ENCODE peak calls at places on chromosomes 7 and 10, in four cellular contexts. U is K562, Q is GM12878, H is H1. N is an unnamed sample.
A peak's percentile ranks its signal among the peaks of the same experiment; 100 is the strongest.

GRCh38 chr7:73308074-73308664 is 457 bp downstream of the NSUN5 start:
- DNase-seq in U (no peak), Q (no peak), H (no peak), N (no peak)

GRCh38 chr10:94361161-94361794 is 1.5 kb downstream of the NOC3L start:
- DNase-seq in U (no peak), Q (peak; percentile 16), H (no peak), N (no peak)

GRCh38 chr10:60382946-60383681 is 6.6 kb downstream of the ANK3 start:
- DNase-seq in U (no peak), Q (no peak), H (no peak), N (no peak)

GRCh38 chr10:59648711-59649201 is 60.9 kb downstream of the SLC16A9 start:
- DNase-seq in U (no peak), Q (no peak), H (no peak), N (no peak)

GRCh38 chr7:24828871-24829661 is 71.8 kb upstream of the GSDME start:
- DNase-seq in U (no peak), Q (no peak), H (no peak), N (no peak)

GRCh38 chr10:61478621-61479312 is 25.6 kb upstream of the TMEM26 start:
- DNase-seq in U (no peak), Q (no peak), H (no peak), N (no peak)

GRCh38 chr10:110216240-110216639 is 8.8 kb downstream of the MXI1 start:
- DNase-seq in U (no peak), Q (no peak), H (no peak), N (no peak)

GRCh38 chr10:79088176-79088575 is 19.4 kb downstream of the ZMIZ1 start:
- DNase-seq in U (no peak), Q (no peak), H (no peak), N (no peak)

GRCh38 chr10:71052261-71052660 is 160.1 kb upstream of the UNC5B start:
- DNase-seq in U (no peak), Q (no peak), H (no peak), N (no peak)

GRCh38 chr7:136049117-136049516 is 72.0 kb upstream of the MTPN start:
- DNase-seq in U (no peak), Q (no peak), H (no peak), N (no peak)

GRCh38 chr10:3471927-3472704 is 299.5 kb upstream of the PITRM1 start:
- DNase-seq in U (no peak), Q (no peak), H (no peak), N (no peak)

GRCh38 chr10:51896849-51897248 is 197.5 kb upstream of the CSTF2T start:
- DNase-seq in U (no peak), Q (no peak), H (no peak), N (no peak)

GRCh38 chr7:41103331-41103730 is 599.6 kb downstream of the INHBA start:
- DNase-seq in U (no peak), Q (peak; percentile 46), H (no peak), N (no peak)

GRCh38 chr10:127612-128432 is 7.4 kb upstream of the ZMYND11 start:
- DNase-seq in U (no peak), Q (peak; percentile 65), H (no peak), N (no peak)

GRCh38 chr7:114082567-114082933 is 163.7 kb upstream of the PPP1R3A start:
- DNase-seq in U (no peak), Q (no peak), H (no peak), N (no peak)

GRCh38 chr10:10208156-10208555 is 809.5 kb upstream of the CELF2 start:
- DNase-seq in U (no peak), Q (no peak), H (no peak), N (no peak)

GRCh38 chr10:47368431-47369180 is 15.5 kb downstream of the ZNF488 start:
- DNase-seq in U (no peak), Q (no peak), H (no peak), N (no peak)

GRCh38 chr10:13100349-13101294 is 659 bp downstream of the OPTN start:
- DNase-seq in U (no peak), Q (no peak), H (no peak), N (no peak)

GRCh38 chr10:109968954-109969644 is 38.7 kb upstream of the ADD3 start:
- DNase-seq in U (no peak), Q (no peak), H (no peak), N (no peak)

GRCh38 chr10:126160571-126160970 is 227.7 kb downstream of the ADAM12 start:
- DNase-seq in U (no peak), Q (no peak), H (no peak), N (no peak)

GRCh38 chr10:126012485-126012884 is 116.1 kb downstream of the FANK1 start:
- DNase-seq in U (no peak), Q (no peak), H (no peak), N (no peak)

GRCh38 chr7:143407296-143408246 is 1.1 kb downstream of the EPHA1 start:
- DNase-seq in U (peak; percentile 35), Q (no peak), H (no peak), N (no peak)

GRCh38 chr7:131068604-131069021 is 259.1 kb upstream of the MKLN1 start:
- DNase-seq in U (no peak), Q (no peak), H (no peak), N (no peak)

GRCh38 chr10:95246582-95247051 is 44.2 kb downstream of the PDLIM1 start:
- DNase-seq in U (peak; percentile 59), Q (no peak), H (peak; percentile 90), N (peak; percentile 65)

GRCh38 chr10:132096223-132096622 is 30.5 kb downstream of the JAKMIP3 start:
- DNase-seq in U (no peak), Q (no peak), H (no peak), N (peak; percentile 29)

GRCh38 chr7:158676171-158676840 is 28.3 kb downstream of the NCAPG2 start:
- DNase-seq in U (no peak), Q (no peak), H (no peak), N (no peak)

GRCh38 chr7:98878365-98879197 is at the start of gene TRRAP:
- DNase-seq in U (peak; percentile 89), Q (no peak), H (peak; percentile 90), N (no peak)

GRCh38 chr10:69042838-69043237 is 45.1 kb upstream of the SRGN start:
- DNase-seq in U (no peak), Q (no peak), H (no peak), N (no peak)

GRCh38 chr10:48454302-48455054 is 148.0 kb downstream of the MAPK8 start:
- DNase-seq in U (no peak), Q (no peak), H (peak; percentile 37), N (no peak)

GRCh38 chr7:138880881-138881577 is 83.0 kb upstream of the ATP6V0A4 start:
- DNase-seq in U (no peak), Q (no peak), H (no peak), N (no peak)

GRCh38 chr10:93160829-93161228 is 87.1 kb downstream of the CYP26A1 start:
- DNase-seq in U (no peak), Q (no peak), H (no peak), N (no peak)

GRCh38 chr10:48592346-48592745 is 12.5 kb downstream of the ARHGAP22 start:
- DNase-seq in U (no peak), Q (no peak), H (no peak), N (no peak)

GRCh38 chr10:11344550-11344949 is 266.9 kb downstream of the USP6NL start:
- DNase-seq in U (no peak), Q (no peak), H (no peak), N (no peak)

GRCh38 chr7:27464970-27465369 is 197.7 kb downstream of the HIBADH start:
- DNase-seq in U (no peak), Q (no peak), H (no peak), N (no peak)

GRCh38 chr7:27462575-27463270 is 200.0 kb downstream of the HIBADH start:
- DNase-seq in U (no peak), Q (no peak), H (no peak), N (no peak)

GRCh38 chr7:27466703-27467102 is 196.0 kb downstream of the HIBADH start:
- DNase-seq in U (no peak), Q (no peak), H (no peak), N (no peak)
- TF ChIP-seq EGR1 in U (no peak), Q (no peak), H (no peak), N (no peak)

GRCh38 chr10:88731296-88731695 is 25.2 kb downstream of the LIPK start:
- DNase-seq in U (no peak), Q (no peak), H (no peak), N (no peak)
- TF ChIP-seq MAX in U (no peak), Q (no peak), H (no peak), N (no peak)

GRCh38 chr7:27960415-27960814 is 220.2 kb downstream of the JAZF1 start:
- DNase-seq in U (no peak), Q (no peak), H (no peak), N (no peak)
- TF ChIP-seq EGR1 in U (no peak), Q (no peak), H (no peak), N (no peak)

GRCh38 chr7:142375710-142376313 is 118.0 kb upstream of the PRSS58 start:
- DNase-seq in U (peak; percentile 34), Q (no peak), H (peak; percentile 83), N (peak; percentile 10)
- TF ChIP-seq MAX in U (no peak), Q (no peak), H (peak; percentile 43), N (no peak)

GRCh38 chr10:97752956-97753355 is 16.0 kb downstream of the ZFYVE27 start:
- DNase-seq in U (no peak), Q (no peak), H (no peak), N (no peak)

GRCh38 chr10:97744405-97745035 is 7.6 kb downstream of the ZFYVE27 start:
- DNase-seq in U (peak; percentile 70), Q (no peak), H (no peak), N (no peak)

GRCh38 chr10:97747573-97747972 is 10.6 kb downstream of the ZFYVE27 start:
- DNase-seq in U (no peak), Q (no peak), H (no peak), N (no peak)

GRCh38 chr10:97743169-97743945 is 6.4 kb downstream of the ZFYVE27 start:
- DNase-seq in U (no peak), Q (no peak), H (no peak), N (no peak)

GRCh38 chr10:97748116-97748515 is 11.2 kb downstream of the ZFYVE27 start:
- DNase-seq in U (no peak), Q (no peak), H (no peak), N (no peak)
- TF ChIP-seq EGR1 in U (no peak), Q (no peak), H (no peak), N (no peak)

GRCh38 chr7:87483131-87483530 is 7.7 kb upstream of the ABCB4 start:
- DNase-seq in U (no peak), Q (no peak), H (no peak), N (no peak)
- TF ChIP-seq MAX in U (no peak), Q (no peak), H (no peak), N (no peak)

DNA sequence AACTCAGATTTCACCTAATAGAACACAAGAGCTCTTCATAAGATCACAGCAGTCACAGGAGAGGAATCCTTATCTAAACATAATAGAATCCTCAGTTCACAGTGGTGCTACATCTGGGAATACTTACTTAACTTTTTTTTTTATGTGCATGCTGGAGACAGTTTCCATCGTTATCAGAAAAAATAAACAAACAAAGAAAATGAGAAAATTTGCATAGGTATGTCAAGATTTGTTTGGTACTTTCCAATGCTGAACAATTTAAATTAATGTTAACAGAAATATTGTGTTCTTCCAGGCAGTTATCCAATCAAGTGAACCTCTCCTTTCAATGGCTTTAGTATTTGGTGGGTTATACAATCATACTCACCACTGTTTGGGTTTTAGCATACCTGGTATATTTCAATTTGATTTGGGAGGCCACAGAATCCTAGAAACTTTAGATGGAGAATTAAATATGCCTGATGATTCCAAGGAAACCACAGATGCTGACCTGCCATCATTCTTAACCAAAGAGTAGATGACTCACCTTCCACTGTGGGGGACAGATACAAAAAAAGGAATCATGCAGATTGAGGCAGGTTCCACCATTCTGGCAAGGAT is 6.4 kb downstream of the CUBN start:
- DNase-seq in U (no peak), Q (no peak), H (no peak), N (no peak)
- TF ChIP-seq EGR1 in U (no peak), Q (no peak), H (no peak), N (no peak)

N was measured in HCT116.